ENCODE peak calls at places on chromosomes 13 and 19, in ten cellular contexts. Q is CD8-positive, alpha-beta T cell; S is CD8-positive, alpha-beta memory T cell; A is cardiac muscle cell; F is GM06990; I is endothelial cell of umbilical vein; C is cardiac fibroblast; B is Caco-2; H is choroid plexus epithelial cell; D is stomach. R is an unnamed sample.

GRCh38 chr13:96629331-96629730 is 364.9 kb downstream of the OXGR1 start:
- DNase-seq in Q (no peak), S (no peak), A (no peak), F (no peak), I (peak; percentile 29), C (no peak), B (no peak), H (no peak), D (no peak), R (no peak)

GRCh38 chr19:28883241-28883693 is 329.7 kb downstream of the UQCRFS1 start:
- DNase-seq in Q (no peak), S (no peak), A (peak; percentile 74), F (no peak), I (no peak), C (peak; percentile 64), B (no peak), H (peak; percentile 40), D (no peak), R (no peak)

GRCh38 chr13:40974460-40975407 is 44.4 kb downstream of the ELF1 start:
- DNase-seq in Q (peak; percentile 34), S (peak; percentile 56), A (peak; percentile 65), F (no peak), I (peak; percentile 51), C (peak; percentile 84), B (peak; percentile 70), H (peak; percentile 82), D (no peak), R (peak; percentile 42)

GRCh38 chr13:31739226-31739625 is at the start of gene RXFP2:
- DNase-seq in Q (no peak), S (no peak), A (no peak), F (no peak), I (no peak), C (no peak), B (no peak), H (no peak), D (no peak), R (no peak)

GRCh38 chr19:35295453-35295791 is 3.5 kb downstream of the MAG start:
- DNase-seq in Q (no peak), S (no peak), A (no peak), F (no peak), I (no peak), C (no peak), B (no peak), H (no peak), D (no peak), R (no peak)

GRCh38 chr19:36819130-36819630 is 19.0 kb downstream of the ZNF790 start:
- DNase-seq in Q (no peak), S (no peak), A (no peak), F (no peak), I (no peak), C (peak; percentile 1), B (no peak), H (peak; percentile 3), D (no peak), R (no peak)

GRCh38 chr13:97878421-97879375 is 74.8 kb upstream of the IPO5 start:
- DNase-seq in Q (no peak), S (no peak), A (no peak), F (no peak), I (no peak), C (no peak), B (no peak), H (peak; percentile 27), D (no peak), R (no peak)

GRCh38 chr13:90185734-90186133 is 1161.8 kb upstream of the MIR17HG start:
- DNase-seq in Q (no peak), S (no peak), A (no peak), F (no peak), I (no peak), C (no peak), B (no peak), H (no peak), D (no peak), R (no peak)

GRCh38 chr13:75904012-75904411 is 267.9 kb downstream of the LMO7 start:
- DNase-seq in Q (no peak), S (no peak), A (no peak), F (no peak), I (no peak), C (no peak), B (no peak), H (no peak), D (no peak), R (no peak)

GRCh38 chr19:4581381-4582111 is 22.1 kb upstream of the SEMA6B start:
- DNase-seq in Q (no peak), S (no peak), A (peak; percentile 80), F (peak; percentile 62), I (no peak), C (peak; percentile 67), B (peak; percentile 54), H (no peak), D (no peak), R (peak; percentile 29)

GRCh38 chr13:99251908-99252307 is 6.3 kb downstream of the GPR18 start:
- DNase-seq in Q (no peak), S (no peak), A (no peak), F (no peak), I (no peak), C (no peak), B (no peak), H (no peak), D (no peak), R (no peak)

GRCh38 chr13:41222259-41222852 is 28.0 kb upstream of the KBTBD7 start:
- DNase-seq in Q (peak; percentile 46), S (peak; percentile 55), A (peak; percentile 60), F (no peak), I (peak; percentile 72), C (peak; percentile 66), B (peak; percentile 68), H (peak; percentile 76), D (peak; percentile 51), R (peak; percentile 55)

GRCh38 chr19:44882063-44882462 is 9.0 kb upstream of the TOMM40 start:
- DNase-seq in Q (no peak), S (no peak), A (no peak), F (no peak), I (no peak), C (no peak), B (no peak), H (no peak), D (no peak), R (no peak)

GRCh38 chr19:13102666-13103584 is at the start of gene LYL1:
- DNase-seq in Q (peak; percentile 39), S (no peak), A (peak; percentile 89), F (peak; percentile 91), I (peak; percentile 98), C (peak; percentile 77), B (peak; percentile 75), H (no peak), D (peak; percentile 86), R (no peak)

GRCh38 chr13:109998030-109998429 is 211.6 kb upstream of the IRS2 start:
- DNase-seq in Q (no peak), S (no peak), A (no peak), F (no peak), I (no peak), C (no peak), B (no peak), H (no peak), D (no peak), R (no peak)
- H3K4me3 ChIP-seq in Q (no peak overlapping the region), S (no peak overlapping the region), A (no peak overlapping the region), F (no peak overlapping the region), I (no peak overlapping the region), C (no peak overlapping the region), B (no peak overlapping the region), H (no peak overlapping the region), D (no peak overlapping the region), R (no peak overlapping the region)

DNA sequence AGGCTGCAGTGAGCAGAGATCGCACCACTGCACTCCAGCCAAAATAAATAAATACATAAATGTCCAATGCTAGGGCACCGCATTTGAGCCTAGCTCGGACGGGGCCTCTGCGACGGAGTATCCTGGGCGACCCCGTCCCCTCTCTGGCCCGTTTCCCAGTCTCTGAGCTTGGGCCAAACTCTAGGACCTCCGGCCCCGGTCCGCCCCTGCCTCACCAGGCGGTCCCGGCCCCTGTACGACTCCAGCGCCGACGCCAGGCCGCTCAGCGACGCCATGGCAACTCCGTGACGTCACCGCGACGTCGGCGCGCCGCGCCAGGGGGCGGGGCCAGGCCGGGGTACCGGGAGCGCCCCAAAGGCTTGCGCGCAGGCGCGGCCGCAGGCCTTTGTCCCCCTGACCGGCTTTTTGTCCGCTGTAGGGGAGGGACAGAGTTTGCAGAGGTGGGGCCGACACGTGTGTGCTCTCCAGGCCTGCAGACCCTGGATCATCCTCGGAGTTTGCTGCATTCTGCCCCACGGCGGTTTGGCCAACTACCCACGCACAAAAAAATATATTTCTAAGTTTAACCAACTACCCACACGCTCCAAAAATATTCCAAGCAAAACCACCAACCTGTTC is at the start of gene PEX11G:
- DNase-seq in Q (peak; percentile 90), S (peak; percentile 91), A (peak; percentile 93), F (peak; percentile 91), I (peak; percentile 91), C (peak; percentile 90), B (peak; percentile 96), H (peak; percentile 90), D (peak; percentile 96), R (peak; percentile 94)
- H3K4me3 ChIP-seq in Q (peak within 1 kb of the TSS; percentile 78), S (peak within 1 kb of the TSS; percentile 90), A (peak within 1 kb of the TSS; percentile 44), F (peak within 1 kb of the TSS; percentile 79), I (peak within 1 kb of the TSS; percentile 67), C (peak within 1 kb of the TSS; percentile 66), B (peak within 1 kb of the TSS; percentile 60), H (peak within 1 kb of the TSS; percentile 68), D (peak within 1 kb of the TSS; percentile 67), R (peak within 1 kb of the TSS; percentile 56)

GRCh38 chr13:87678353-87678752 is 7.2 kb downstream of the SLITRK5 start:
- DNase-seq in Q (no peak), S (no peak), A (no peak), F (no peak), I (no peak), C (no peak), B (no peak), H (no peak), D (no peak), R (no peak)
- H3K4me3 ChIP-seq in Q (peak overlapping the region; percentile 61), S (no peak overlapping the region), A (peak overlapping the region; percentile 34), F (no peak overlapping the region), I (peak overlapping the region; percentile 48), C (no peak overlapping the region), B (no peak overlapping the region), H (peak overlapping the region; percentile 58), D (peak overlapping the region; percentile 50), R (no peak overlapping the region)

GRCh38 chr19:18895828-18896341 is at the start of gene CERS1:
- DNase-seq in Q (no peak), S (no peak), A (peak; percentile 80), F (no peak), I (no peak), C (no peak), B (peak; percentile 55), H (no peak), D (no peak), R (peak; percentile 57)

GRCh38 chr19:18893573-18894253 is 2.2 kb downstream of the CERS1 start:
- DNase-seq in Q (no peak), S (no peak), A (no peak), F (no peak), I (no peak), C (no peak), B (no peak), H (no peak), D (no peak), R (no peak)

GRCh38 chr19:18895038-18895827 is 725 bp downstream of the CERS1 start:
- DNase-seq in Q (no peak), S (no peak), A (peak; percentile 91), F (no peak), I (peak; percentile 42), C (peak; percentile 33), B (peak; percentile 86), H (peak; percentile 7), D (no peak), R (peak; percentile 77)

GRCh38 chr19:18896421-18896841 is 473 bp upstream of the CERS1 start:
- DNase-seq in Q (no peak), S (no peak), A (peak; percentile 22), F (no peak), I (no peak), C (no peak), B (no peak), H (no peak), D (no peak), R (no peak)

GRCh38 chr19:18894254-18895037 is 1.5 kb downstream of the CERS1 start:
- DNase-seq in Q (no peak), S (no peak), A (no peak), F (no peak), I (no peak), C (peak; percentile 68), B (no peak), H (peak; percentile 43), D (no peak), R (no peak)
- H3K4me3 ChIP-seq in Q (no peak overlapping the region), S (no peak overlapping the region), A (peak overlapping the region; percentile 84), F (no peak overlapping the region), I (peak overlapping the region; percentile 35), C (peak overlapping the region; percentile 32), B (peak overlapping the region; percentile 70), H (no peak overlapping the region), D (no peak overlapping the region), R (peak overlapping the region; percentile 49)

R was measured in HAP-1.